ENCODE peak calls at places on chromosome 12, in four cellular contexts. D is sigmoid colon, L is right lobe of liver, C is adrenal gland. M is an unnamed sample.

GRCh38 chr12:95653761-95654546 is 102.7 kb upstream of the USP44 start:
- DNase-seq in D (no peak), L (peak), C (no peak), M (peak)

GRCh38 chr12:12333407-12333831 is 16.6 kb downstream of the MANSC1 start:
- DNase-seq in D (no peak), L (no peak), C (no peak), M (no peak)

GRCh38 chr12:122158700-122159285 is 15.2 kb downstream of the IL31 start:
- DNase-seq in D (no peak), L (no peak), C (no peak), M (no peak)

GRCh38 chr12:74891276-74891675 is 318.4 kb downstream of the KCNC2 start:
- DNase-seq in D (no peak), L (no peak), C (no peak), M (no peak)

GRCh38 chr12:62967701-62968100 is 32.8 kb upstream of the PPM1H start:
- DNase-seq in D (no peak), L (no peak), C (no peak), M (no peak)

GRCh38 chr12:114447274-114447716 is 41.4 kb upstream of the TBX5 start:
- DNase-seq in D (no peak), L (peak), C (no peak), M (no peak)

GRCh38 chr12:97404093-97404492 is 58.5 kb upstream of the RMST start:
- DNase-seq in D (no peak), L (no peak), C (no peak), M (no peak)

GRCh38 chr12:22978962-22979361 is 354.0 kb downstream of the ETNK1 start:
- DNase-seq in D (no peak), L (no peak), C (no peak), M (no peak)

GRCh38 chr12:119230804-119231203 is 52.1 kb downstream of the HSPB8 start:
- DNase-seq in D (no peak), L (no peak), C (no peak), M (no peak)

GRCh38 chr12:89946518-89946917 is 237.9 kb upstream of the ATP2B1 start:
- DNase-seq in D (no peak), L (no peak), C (no peak), M (no peak)

GRCh38 chr12:67068204-67068731 is 200.9 kb upstream of the CAND1 start:
- DNase-seq in D (no peak), L (no peak), C (no peak), M (no peak)

GRCh38 chr12:67720383-67720856 is 71.9 kb downstream of the DYRK2 start:
- DNase-seq in D (peak), L (no peak), C (no peak), M (no peak)

GRCh38 chr12:60977966-60978365 is 1282.2 kb upstream of the USP15 start:
- DNase-seq in D (no peak), L (no peak), C (no peak), M (no peak)

GRCh38 chr12:104669851-104670337 is 213.1 kb downstream of the CHST11 start:
- DNase-seq in D (peak), L (peak), C (no peak), M (peak)

GRCh38 chr12:25130741-25131188 is 64.2 kb downstream of the DNAI7 start:
- DNase-seq in D (no peak), L (no peak), C (no peak), M (peak)

GRCh38 chr12:114688256-114688845 is 4.4 kb upstream of the TBX3 start:
- DNase-seq in D (no peak), L (no peak), C (no peak), M (no peak)

GRCh38 chr12:105598032-105598431 is 267.5 kb downstream of the C12orf75 start:
- DNase-seq in D (no peak), L (no peak), C (no peak), M (no peak)

GRCh38 chr12:26822051-26822450 is 10.9 kb downstream of the ITPR2 start:
- DNase-seq in D (no peak), L (no peak), C (no peak), M (no peak)

GRCh38 chr12:102480401-102480800 is at the start of gene IGF1:
- DNase-seq in D (no peak), L (no peak), C (no peak), M (no peak)

GRCh38 chr12:19489168-19489567 is 49.9 kb downstream of the AEBP2 start:
- DNase-seq in D (no peak), L (no peak), C (no peak), M (no peak)

GRCh38 chr12:10033783-10034381 is 3.4 kb downstream of the CLEC9A start:
- DNase-seq in D (no peak), L (no peak), C (no peak), M (peak)

GRCh38 chr12:113896194-113896593 is 69.9 kb downstream of the RBM19 start:
- DNase-seq in D (no peak), L (no peak), C (no peak), M (no peak)

GRCh38 chr12:101257357-101257756 is 22.5 kb upstream of the UTP20 start:
- DNase-seq in D (no peak), L (no peak), C (no peak), M (no peak)

GRCh38 chr12:5230151-5230550 is 186.5 kb downstream of the KCNA5 start:
- DNase-seq in D (no peak), L (no peak), C (no peak), M (no peak)

GRCh38 chr12:51520576-51521325 is 70.3 kb upstream of the SCN8A start:
- DNase-seq in D (no peak), L (no peak), C (no peak), M (no peak)

GRCh38 chr12:130655881-130656280 is 60.2 kb downstream of the RIMBP2 start:
- DNase-seq in D (no peak), L (no peak), C (no peak), M (no peak)

DNA sequence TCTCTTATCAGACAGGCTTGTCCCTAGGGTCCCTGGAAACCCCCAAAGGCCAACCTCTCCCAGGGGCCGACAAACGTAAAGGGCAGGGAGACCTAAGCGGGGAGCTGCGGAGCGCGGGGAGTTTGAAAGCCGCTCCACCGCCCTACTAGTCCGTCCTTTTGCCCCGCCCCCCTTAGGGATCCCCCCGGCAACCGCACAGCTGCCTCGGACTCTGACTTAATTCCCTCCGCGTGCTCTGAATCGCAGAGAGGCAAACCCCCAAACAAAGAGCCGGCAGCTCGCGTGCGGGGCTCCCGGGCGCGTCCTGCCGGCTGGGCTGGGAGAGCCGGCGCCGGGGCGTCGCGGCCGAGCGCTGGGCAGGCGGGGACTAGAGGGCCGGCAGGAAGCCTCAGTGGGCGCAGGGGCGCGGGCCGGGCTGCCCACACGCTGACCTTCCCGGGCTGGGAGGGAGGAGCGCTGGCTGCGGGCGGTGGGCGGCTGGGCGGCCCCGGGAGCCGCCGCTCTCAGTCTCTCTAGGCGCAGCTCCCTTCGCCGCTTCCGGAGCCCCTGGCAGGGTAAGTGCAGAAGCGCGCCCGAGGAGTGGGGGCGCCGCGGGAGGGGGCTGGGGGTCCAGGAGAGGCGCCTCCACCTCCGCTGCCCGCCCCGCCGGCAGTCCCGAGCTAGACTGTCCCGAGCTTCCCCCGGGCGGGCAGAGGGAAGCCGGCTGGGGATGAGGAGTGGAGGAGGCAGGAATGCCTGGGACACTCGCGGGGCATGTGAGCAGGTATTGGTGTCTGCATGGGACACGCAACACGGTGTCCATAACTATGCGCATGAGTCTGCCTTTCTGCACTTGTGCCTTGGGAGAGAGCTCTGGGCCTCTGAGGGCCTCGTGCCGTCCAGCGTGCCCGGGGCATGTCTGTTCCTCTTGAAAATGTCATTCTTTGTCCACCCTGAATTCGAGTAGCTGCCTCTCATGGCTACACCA is at the start of gene TSPAN11:
- DNase-seq in D (no peak), L (no peak), C (no peak), M (no peak)
- H3K4me3 ChIP-seq in D (peak), L (no peak), C (peak), M (no peak)

GRCh38 chr12:98699568-98699967 is 54.5 kb downstream of the APAF1 start:
- DNase-seq in D (no peak), L (no peak), C (peak), M (peak)

GRCh38 chr12:98696036-98696646 is 51.1 kb downstream of the APAF1 start:
- DNase-seq in D (no peak), L (no peak), C (no peak), M (no peak)

GRCh38 chr12:98701166-98701565 is 56.1 kb downstream of the APAF1 start:
- DNase-seq in D (no peak), L (no peak), C (no peak), M (no peak)

GRCh38 chr12:98697209-98697608 is 52.1 kb downstream of the APAF1 start:
- DNase-seq in D (no peak), L (no peak), C (no peak), M (no peak)

GRCh38 chr12:98698603-98699463 is 53.7 kb downstream of the APAF1 start:
- DNase-seq in D (peak), L (peak), C (peak), M (peak)
- TF ChIP-seq POLR2A in D (no peak), L (no peak), C (no peak), M (no peak)

GRCh38 chr12:116381240-116381743 is 103.8 kb upstream of the MED13L start:
- DNase-seq in D (no peak), L (peak), C (no peak), M (no peak)
- H3K4me3 ChIP-seq in D (no peak), L (no peak), C (no peak), M (no peak)

DNA sequence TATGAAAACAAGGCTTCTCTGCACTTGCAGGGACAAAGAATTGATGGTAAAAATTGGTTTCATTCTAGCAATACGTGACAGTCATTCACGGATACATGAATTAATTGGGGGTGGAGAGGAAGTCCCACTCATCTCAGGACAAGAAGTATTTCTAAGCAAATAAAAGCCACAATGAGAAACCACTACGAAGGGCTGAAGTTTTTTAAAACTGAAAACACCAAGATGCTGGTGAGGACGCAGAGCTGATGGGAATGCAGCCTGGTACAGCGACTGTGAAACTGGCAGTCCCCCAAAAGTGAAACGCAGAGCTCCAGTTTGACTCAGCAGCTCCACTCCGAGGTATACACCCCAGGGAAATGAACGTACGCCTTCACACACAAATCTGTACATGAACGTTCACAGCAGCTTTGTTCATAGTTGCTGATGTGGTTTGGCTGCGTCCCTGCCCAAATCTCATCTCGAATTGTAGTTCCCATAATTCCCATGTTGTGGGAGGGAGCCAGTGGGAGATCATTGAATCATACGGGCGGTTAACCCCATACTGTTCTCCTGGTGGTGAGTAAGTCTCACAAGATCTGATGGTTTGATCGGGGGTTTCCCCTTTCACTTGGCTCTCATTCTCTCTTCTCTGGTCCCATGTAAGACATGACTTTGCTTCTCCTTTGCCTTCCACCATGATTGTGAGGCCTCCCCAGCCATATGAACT is 89.0 kb downstream of the SCARB1 start:
- DNase-seq in D (peak), L (no peak), C (peak), M (peak)
- TF ChIP-seq POLR2A in D (no peak), L (no peak), C (no peak), M (no peak)

M was measured in NB4.